ENCODE peak calls at places on chromosomes 3 and 15, in eight cellular contexts. One of them, this sample, is unnamed.

GRCh38 chr15:93270937-93271472 is 182.0 kb upstream of the RGMA start:
- DNase-seq in AG09309: no peak
- DNase-seq in MCF 10A: no peak
- DNase-seq in neural crest cell: no peak
- DNase-seq in cardiac muscle cell: no peak
- DNase-seq in thoracic aorta: no peak
- DNase-seq in CD8-positive, alpha-beta T cell: no peak
- DNase-seq in GM20000: no peak
- DNase-seq in this sample: no peak

GRCh38 chr3:15470804-15471203 is 43.4 kb downstream of the EAF1 start:
- DNase-seq in CD8-positive, alpha-beta T cell: no peak
- DNase-seq in thoracic aorta: no peak
- DNase-seq in MCF 10A: no peak
- DNase-seq in cardiac muscle cell: no peak
- DNase-seq in neural crest cell: no peak
- DNase-seq in AG09309: no peak
- DNase-seq in GM20000: no peak
- DNase-seq in this sample: no peak

GRCh38 chr3:122745365-122746021 is 48.1 kb downstream of the HSPBAP1 start:
- DNase-seq in MCF 10A: peak
- DNase-seq in thoracic aorta: no peak
- DNase-seq in CD8-positive, alpha-beta T cell: no peak
- DNase-seq in GM20000: no peak
- DNase-seq in AG09309: peak
- DNase-seq in cardiac muscle cell: no peak
- DNase-seq in neural crest cell: no peak
- DNase-seq in this sample: no peak

GRCh38 chr3:122665226-122665786 is 15.3 kb upstream of the PARP14 start:
- DNase-seq in AG09309: no peak
- DNase-seq in MCF 10A: no peak
- DNase-seq in thoracic aorta: no peak
- DNase-seq in CD8-positive, alpha-beta T cell: no peak
- DNase-seq in cardiac muscle cell: no peak
- DNase-seq in neural crest cell: no peak
- DNase-seq in GM20000: no peak
- DNase-seq in this sample: no peak

GRCh38 chr3:10974746-10975375 is 17.7 kb upstream of the SLC6A1 start:
- DNase-seq in AG09309: no peak
- DNase-seq in thoracic aorta: no peak
- DNase-seq in MCF 10A: no peak
- DNase-seq in GM20000: no peak
- DNase-seq in cardiac muscle cell: no peak
- DNase-seq in neural crest cell: no peak
- DNase-seq in CD8-positive, alpha-beta T cell: no peak
- DNase-seq in this sample: no peak

GRCh38 chr3:114449271-114450007 is 155.6 kb downstream of the TIGIT start:
- DNase-seq in cardiac muscle cell: no peak
- DNase-seq in MCF 10A: peak
- DNase-seq in CD8-positive, alpha-beta T cell: no peak
- DNase-seq in thoracic aorta: no peak
- DNase-seq in neural crest cell: no peak
- DNase-seq in AG09309: no peak
- DNase-seq in GM20000: no peak
- DNase-seq in this sample: no peak

GRCh38 chr3:141735789-141736465 is 2.2 kb upstream of the RNF7 start:
- DNase-seq in AG09309: no peak
- DNase-seq in GM20000: no peak
- DNase-seq in cardiac muscle cell: no peak
- DNase-seq in CD8-positive, alpha-beta T cell: no peak
- DNase-seq in thoracic aorta: no peak
- DNase-seq in MCF 10A: no peak
- DNase-seq in neural crest cell: no peak
- DNase-seq in this sample: no peak

GRCh38 chr3:142595581-142595950 is 627 bp upstream of the PLS1 start:
- DNase-seq in thoracic aorta: no peak
- DNase-seq in cardiac muscle cell: peak
- DNase-seq in CD8-positive, alpha-beta T cell: no peak
- DNase-seq in MCF 10A: peak
- DNase-seq in AG09309: peak
- DNase-seq in neural crest cell: no peak
- DNase-seq in GM20000: peak
- DNase-seq in this sample: no peak

GRCh38 chr3:184227481-184227935 is 1.9 kb upstream of the VWA5B2 start:
- DNase-seq in cardiac muscle cell: peak
- DNase-seq in neural crest cell: peak
- DNase-seq in CD8-positive, alpha-beta T cell: peak
- DNase-seq in GM20000: peak
- DNase-seq in AG09309: no peak
- DNase-seq in thoracic aorta: no peak
- DNase-seq in MCF 10A: peak
- DNase-seq in this sample: no peak

GRCh38 chr3:127392146-127392470 is 104.3 kb upstream of the PRR20G start:
- DNase-seq in GM20000: no peak
- DNase-seq in CD8-positive, alpha-beta T cell: no peak
- DNase-seq in thoracic aorta: no peak
- DNase-seq in cardiac muscle cell: no peak
- DNase-seq in neural crest cell: no peak
- DNase-seq in MCF 10A: no peak
- DNase-seq in AG09309: no peak
- DNase-seq in this sample: no peak

GRCh38 chr15:66961901-66962300 is 103.5 kb upstream of the SMAD3 start:
- DNase-seq in cardiac muscle cell: no peak
- DNase-seq in MCF 10A: no peak
- DNase-seq in neural crest cell: no peak
- DNase-seq in GM20000: no peak
- DNase-seq in CD8-positive, alpha-beta T cell: no peak
- DNase-seq in AG09309: no peak
- DNase-seq in thoracic aorta: no peak
- DNase-seq in this sample: no peak

GRCh38 chr15:66960519-66960918 is 104.9 kb upstream of the SMAD3 start:
- DNase-seq in thoracic aorta: no peak
- DNase-seq in GM20000: no peak
- DNase-seq in AG09309: no peak
- DNase-seq in cardiac muscle cell: no peak
- DNase-seq in neural crest cell: no peak
- DNase-seq in MCF 10A: no peak
- DNase-seq in CD8-positive, alpha-beta T cell: no peak
- DNase-seq in this sample: no peak

GRCh38 chr15:66961407-66961884 is 104.0 kb upstream of the SMAD3 start:
- DNase-seq in cardiac muscle cell: no peak
- DNase-seq in MCF 10A: no peak
- DNase-seq in thoracic aorta: no peak
- DNase-seq in GM20000: no peak
- DNase-seq in CD8-positive, alpha-beta T cell: no peak
- DNase-seq in neural crest cell: no peak
- DNase-seq in AG09309: no peak
- DNase-seq in this sample: no peak

GRCh38 chr15:66956672-66957540 is 108.5 kb upstream of the SMAD3 start:
- DNase-seq in cardiac muscle cell: no peak
- DNase-seq in MCF 10A: no peak
- DNase-seq in neural crest cell: no peak
- DNase-seq in AG09309: no peak
- DNase-seq in GM20000: no peak
- DNase-seq in CD8-positive, alpha-beta T cell: no peak
- DNase-seq in thoracic aorta: no peak
- DNase-seq in this sample: no peak

DNA sequence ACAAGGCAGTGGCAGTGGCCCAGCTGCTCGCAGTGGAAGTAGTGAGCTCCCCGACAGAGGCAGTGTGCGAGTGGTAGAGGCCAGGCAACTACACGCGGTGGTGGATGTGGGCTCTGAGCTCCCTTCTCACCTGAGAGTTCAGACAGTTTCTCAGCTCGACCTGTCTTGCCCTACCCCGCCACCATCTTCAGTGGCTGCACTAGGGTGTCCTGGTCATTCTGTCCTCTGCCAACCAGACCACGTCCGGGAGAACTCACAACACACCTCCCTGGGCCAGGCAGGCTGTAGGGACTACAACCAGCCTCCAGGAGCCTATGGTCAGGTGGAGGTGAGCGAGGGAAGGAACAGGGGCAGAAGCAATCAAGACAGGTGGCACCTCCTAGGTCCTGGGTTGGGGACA is 106.3 kb upstream of the SMAD3 start:
- DNase-seq in MCF 10A: no peak
- DNase-seq in GM20000: no peak
- DNase-seq in neural crest cell: no peak
- DNase-seq in CD8-positive, alpha-beta T cell: no peak
- DNase-seq in thoracic aorta: no peak
- DNase-seq in AG09309: no peak
- DNase-seq in cardiac muscle cell: no peak
- DNase-seq in this sample: no peak
- TF ChIP-seq CTCF in MCF 10A: no peak
- TF ChIP-seq CTCF in GM20000: no peak
- TF ChIP-seq CTCF in neural crest cell: no peak
- TF ChIP-seq CTCF in CD8-positive, alpha-beta T cell: no peak
- TF ChIP-seq CTCF in thoracic aorta: no peak
- TF ChIP-seq CTCF in AG09309: no peak
- TF ChIP-seq CTCF in cardiac muscle cell: no peak
- TF ChIP-seq CTCF in this sample: no peak

GRCh38 chr3:134311693-134312071 is 61.0 kb upstream of the RYK start:
- DNase-seq in thoracic aorta: no peak
- DNase-seq in neural crest cell: no peak
- DNase-seq in CD8-positive, alpha-beta T cell: peak
- DNase-seq in AG09309: no peak
- DNase-seq in cardiac muscle cell: no peak
- DNase-seq in GM20000: no peak
- DNase-seq in MCF 10A: no peak
- DNase-seq in this sample: no peak

GRCh38 chr3:134311265-134311664 is 60.6 kb upstream of the RYK start:
- DNase-seq in AG09309: no peak
- DNase-seq in GM20000: no peak
- DNase-seq in CD8-positive, alpha-beta T cell: peak
- DNase-seq in cardiac muscle cell: no peak
- DNase-seq in neural crest cell: no peak
- DNase-seq in thoracic aorta: no peak
- DNase-seq in MCF 10A: no peak
- DNase-seq in this sample: no peak

GRCh38 chr3:134313839-134314587 is 60.2 kb downstream of the AMOTL2 start:
- DNase-seq in CD8-positive, alpha-beta T cell: peak
- DNase-seq in thoracic aorta: no peak
- DNase-seq in GM20000: no peak
- DNase-seq in MCF 10A: no peak
- DNase-seq in AG09309: no peak
- DNase-seq in cardiac muscle cell: no peak
- DNase-seq in neural crest cell: no peak
- DNase-seq in this sample: no peak

GRCh38 chr3:134312873-134313838 is 61.1 kb downstream of the AMOTL2 start:
- DNase-seq in cardiac muscle cell: peak
- DNase-seq in neural crest cell: peak
- DNase-seq in GM20000: no peak
- DNase-seq in thoracic aorta: no peak
- DNase-seq in AG09309: no peak
- DNase-seq in CD8-positive, alpha-beta T cell: peak
- DNase-seq in MCF 10A: no peak
- DNase-seq in this sample: peak

DNA sequence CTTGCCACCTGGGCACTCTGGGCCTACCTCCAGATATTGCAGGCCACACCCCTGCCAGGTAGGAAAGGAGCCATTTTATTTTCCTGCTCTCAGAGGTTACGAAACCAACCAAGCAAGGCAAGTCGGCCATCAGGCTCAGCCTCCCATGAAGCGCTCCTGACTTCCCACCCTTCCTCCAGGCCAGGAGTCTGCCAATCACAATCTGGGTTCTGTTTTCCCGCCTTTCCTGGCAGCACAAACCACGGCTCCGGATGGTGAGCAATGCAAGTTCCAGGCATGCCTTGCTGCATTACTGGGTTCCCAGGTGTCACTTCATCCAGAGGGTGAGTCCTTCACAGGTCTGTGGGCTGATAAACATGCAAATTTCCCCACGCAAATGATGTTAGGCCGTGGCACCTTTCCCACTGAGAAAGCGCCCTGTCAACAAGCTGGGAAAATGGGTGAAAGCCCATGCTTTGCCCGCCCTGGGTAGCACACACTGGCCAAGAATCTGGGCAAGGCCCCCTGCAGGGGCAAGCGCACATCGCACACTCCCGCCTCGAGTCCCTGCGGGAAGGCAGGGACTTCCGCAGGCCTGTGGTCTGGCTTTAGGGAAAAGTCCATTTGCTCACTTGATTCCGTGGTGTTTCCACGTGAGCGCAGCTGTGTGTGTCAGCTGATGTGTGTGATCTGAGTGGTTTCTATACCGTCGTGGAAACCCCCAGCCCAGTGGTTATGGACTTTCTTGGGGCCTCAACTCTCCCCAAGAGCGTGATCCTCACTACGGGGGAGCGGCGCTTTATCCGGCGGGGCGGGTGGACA is 61.6 kb upstream of the RYK start:
- DNase-seq in CD8-positive, alpha-beta T cell: peak
- DNase-seq in AG09309: no peak
- DNase-seq in MCF 10A: peak
- DNase-seq in GM20000: peak
- DNase-seq in neural crest cell: no peak
- DNase-seq in thoracic aorta: no peak
- DNase-seq in cardiac muscle cell: no peak
- DNase-seq in this sample: no peak
- TF ChIP-seq CTCF in CD8-positive, alpha-beta T cell: no peak
- TF ChIP-seq CTCF in AG09309: no peak
- TF ChIP-seq CTCF in MCF 10A: peak
- TF ChIP-seq CTCF in GM20000: no peak
- TF ChIP-seq CTCF in neural crest cell: no peak
- TF ChIP-seq CTCF in thoracic aorta: peak
- TF ChIP-seq CTCF in cardiac muscle cell: peak
- TF ChIP-seq CTCF in this sample: peak

GRCh38 chr15:49366496-49366895 is 56.5 kb upstream of the FGF7 start:
- DNase-seq in MCF 10A: no peak
- DNase-seq in AG09309: no peak
- DNase-seq in GM20000: no peak
- DNase-seq in neural crest cell: no peak
- DNase-seq in cardiac muscle cell: no peak
- DNase-seq in CD8-positive, alpha-beta T cell: no peak
- DNase-seq in thoracic aorta: no peak
- DNase-seq in this sample: no peak

GRCh38 chr15:49372366-49372765 is 50.7 kb upstream of the FGF7 start:
- DNase-seq in GM20000: no peak
- DNase-seq in CD8-positive, alpha-beta T cell: no peak
- DNase-seq in AG09309: no peak
- DNase-seq in MCF 10A: no peak
- DNase-seq in thoracic aorta: no peak
- DNase-seq in cardiac muscle cell: peak
- DNase-seq in neural crest cell: no peak
- DNase-seq in this sample: no peak

DNA sequence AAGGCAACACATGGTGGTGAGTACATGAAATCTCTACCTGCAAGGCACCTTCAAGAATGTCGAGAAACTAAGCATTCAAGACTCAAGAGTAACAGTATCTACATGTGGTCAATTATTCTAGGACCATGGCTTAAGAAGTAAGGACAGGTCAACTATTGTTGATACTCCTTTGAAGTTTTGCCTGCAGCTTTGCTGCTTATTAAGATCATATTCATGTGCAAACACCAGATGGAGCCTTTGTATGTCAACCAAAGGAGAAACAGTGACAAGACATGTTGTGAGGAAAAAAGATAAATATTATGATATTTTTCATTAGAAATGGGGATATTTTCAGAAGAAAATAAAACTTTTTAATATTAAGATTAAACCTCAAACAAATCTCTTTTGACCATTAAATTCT is 52.3 kb upstream of the FGF7 start:
- DNase-seq in thoracic aorta: no peak
- DNase-seq in AG09309: no peak
- DNase-seq in MCF 10A: peak
- DNase-seq in GM20000: no peak
- DNase-seq in cardiac muscle cell: peak
- DNase-seq in neural crest cell: no peak
- DNase-seq in CD8-positive, alpha-beta T cell: no peak
- DNase-seq in this sample: no peak
- TF ChIP-seq CTCF in thoracic aorta: no peak
- TF ChIP-seq CTCF in AG09309: peak
- TF ChIP-seq CTCF in MCF 10A: peak
- TF ChIP-seq CTCF in GM20000: no peak
- TF ChIP-seq CTCF in cardiac muscle cell: peak
- TF ChIP-seq CTCF in neural crest cell: peak
- TF ChIP-seq CTCF in CD8-positive, alpha-beta T cell: no peak
- TF ChIP-seq CTCF in this sample: no peak

GRCh38 chr3:106251160-106251892 is 382.5 kb upstream of the CBLB start:
- DNase-seq in cardiac muscle cell: no peak
- DNase-seq in neural crest cell: no peak
- DNase-seq in AG09309: no peak
- DNase-seq in GM20000: no peak
- DNase-seq in CD8-positive, alpha-beta T cell: no peak
- DNase-seq in MCF 10A: peak
- DNase-seq in thoracic aorta: no peak
- DNase-seq in this sample: no peak
- TF ChIP-seq CTCF in cardiac muscle cell: no peak
- TF ChIP-seq CTCF in neural crest cell: no peak
- TF ChIP-seq CTCF in AG09309: no peak
- TF ChIP-seq CTCF in GM20000: no peak
- TF ChIP-seq CTCF in CD8-positive, alpha-beta T cell: no peak
- TF ChIP-seq CTCF in MCF 10A: no peak
- TF ChIP-seq CTCF in thoracic aorta: no peak
- TF ChIP-seq CTCF in this sample: no peak

This sample was measured in progenitor cell of endocrine pancreas.